ENCODE peak calls at places on chromosomes 3 and 15, in ten cellular contexts. K is fibroblast of lung, G is heart left ventricle, Z is OCI-LY7, N is neural progenitor cell, B is cardiac muscle cell, F is sigmoid colon, W is PC-3, I is uterus, Y is tibial nerve. C is an unnamed sample. For H3K4me1, the result is how much of the 10 kb centered on the place peaks cover.

GRCh38 chr3:60000311-60001105 is 950.7 kb upstream of the CFAP20DC start:
- DNase-seq in I (no peak), W (no peak), F (no peak), K (no peak), Y (no peak), B (no peak), G (no peak), Z (no peak), N (no peak), C (no peak)

GRCh38 chr3:42102569-42102968 is 11.4 kb downstream of the TRAK1 start:
- DNase-seq in Z (no peak), K (no peak), G (peak), F (no peak), N (no peak), B (no peak), W (no peak), I (no peak), Y (no peak), C (no peak)

GRCh38 chr3:99859855-99860254 is 42.2 kb downstream of the CMSS1 start:
- DNase-seq in B (peak), Z (no peak), I (no peak), N (no peak), K (peak), F (no peak), Y (no peak), G (no peak), W (peak), C (no peak)

GRCh38 chr3:46660543-46661523 is 32.6 kb downstream of the ALS2CL start:
- DNase-seq in Z (peak), Y (no peak), N (no peak), K (no peak), I (no peak), B (no peak), W (no peak), F (peak), G (peak), C (no peak)

GRCh38 chr15:62417444-62417843 is 252.4 kb upstream of the C2CD4B start:
- DNase-seq in Z (no peak), G (no peak), W (no peak), Y (no peak), N (no peak), K (peak), I (no peak), F (no peak), B (no peak), C (no peak)

GRCh38 chr15:77862651-77863104 is 214.8 kb downstream of the TBC1D2B start:
- DNase-seq in W (no peak), G (no peak), Y (no peak), K (no peak), I (peak), B (no peak), F (no peak), Z (no peak), N (no peak), C (peak)

GRCh38 chr3:193040836-193041672 is 123.4 kb upstream of the MB21D2 start:
- DNase-seq in B (peak), Z (peak), I (no peak), N (peak), Y (no peak), W (peak), G (no peak), F (no peak), K (peak), C (peak)

GRCh38 chr3:197171481-197172067 is 126.8 kb downstream of the DLG1 start:
- DNase-seq in F (no peak), G (no peak), Y (no peak), N (no peak), Z (no peak), I (no peak), W (peak), K (peak), B (peak), C (no peak)

GRCh38 chr3:114411292-114411691 is 117.5 kb downstream of the TIGIT start:
- DNase-seq in K (peak), F (no peak), G (no peak), Z (no peak), I (no peak), B (peak), Y (no peak), W (no peak), N (no peak), C (no peak)

GRCh38 chr3:64157150-64158035 is 67.9 kb downstream of the PRICKLE2 start:
- DNase-seq in F (no peak), Y (no peak), G (no peak), K (no peak), N (no peak), W (peak), B (no peak), I (no peak), Z (no peak), C (peak)

GRCh38 chr3:29949131-29949530 is 657.3 kb upstream of the TGFBR2 start:
- DNase-seq in K (peak), I (no peak), Y (no peak), Z (no peak), N (no peak), G (no peak), W (peak), B (peak), F (no peak), C (no peak)

GRCh38 chr3:190183121-190183520 is 62.4 kb upstream of the P3H2 start:
- DNase-seq in W (peak), G (no peak), B (peak), Z (no peak), N (peak), Y (no peak), F (no peak), I (no peak), K (peak), C (no peak)

GRCh38 chr3:139629033-139629432 is 48.7 kb downstream of the NMNAT3 start:
- DNase-seq in I (no peak), G (no peak), W (peak), N (peak), Z (peak), Y (no peak), K (no peak), B (peak), F (no peak), C (no peak)

GRCh38 chr3:30421261-30421660 is 185.1 kb upstream of the TGFBR2 start:
- DNase-seq in N (no peak), F (no peak), B (peak), Z (no peak), I (no peak), Y (no peak), K (peak), W (peak), G (no peak), C (no peak)

GRCh38 chr3:100966807-100967206 is 26.4 kb downstream of the ABI3BP start:
- DNase-seq in G (no peak), N (no peak), W (no peak), Y (no peak), B (no peak), Z (no peak), I (no peak), F (no peak), K (no peak), C (no peak)

GRCh38 chr3:197430502-197430901 is 125.3 kb downstream of the BDH1 start:
- DNase-seq in Z (no peak), K (no peak), F (no peak), W (no peak), Y (no peak), G (no peak), B (peak), N (no peak), I (no peak), C (no peak)

GRCh38 chr15:94749848-94750617 is 518.7 kb downstream of the MCTP2 start:
- DNase-seq in B (no peak), W (no peak), Z (peak), K (peak), F (peak), G (no peak), N (no peak), I (no peak), Y (no peak), C (no peak)

GRCh38 chr3:30553641-30554316 is 52.6 kb upstream of the TGFBR2 start:
- DNase-seq in N (no peak), I (no peak), Z (no peak), F (no peak), G (no peak), K (peak), Y (no peak), B (no peak), W (peak), C (no peak)

GRCh38 chr15:51967583-51967982 is 4.0 kb downstream of the LEO1 start:
- DNase-seq in I (no peak), F (no peak), G (no peak), W (no peak), K (no peak), B (no peak), Y (no peak), N (no peak), Z (no peak), C (no peak)

GRCh38 chr15:51970132-51970817 is 1.3 kb downstream of the LEO1 start:
- DNase-seq in G (no peak), Z (no peak), N (no peak), W (no peak), K (no peak), Y (no peak), I (no peak), B (no peak), F (no peak), C (no peak)

GRCh38 chr15:51969728-51970127 is 1.9 kb downstream of the LEO1 start:
- DNase-seq in N (no peak), F (no peak), W (peak), G (no peak), Y (no peak), K (peak), I (no peak), Z (no peak), B (no peak), C (no peak)

GRCh38 chr15:51966192-51966591 is 5.4 kb downstream of the LEO1 start:
- DNase-seq in F (no peak), B (no peak), K (no peak), Z (no peak), Y (no peak), W (no peak), I (no peak), G (no peak), N (no peak), C (no peak)

DNA sequence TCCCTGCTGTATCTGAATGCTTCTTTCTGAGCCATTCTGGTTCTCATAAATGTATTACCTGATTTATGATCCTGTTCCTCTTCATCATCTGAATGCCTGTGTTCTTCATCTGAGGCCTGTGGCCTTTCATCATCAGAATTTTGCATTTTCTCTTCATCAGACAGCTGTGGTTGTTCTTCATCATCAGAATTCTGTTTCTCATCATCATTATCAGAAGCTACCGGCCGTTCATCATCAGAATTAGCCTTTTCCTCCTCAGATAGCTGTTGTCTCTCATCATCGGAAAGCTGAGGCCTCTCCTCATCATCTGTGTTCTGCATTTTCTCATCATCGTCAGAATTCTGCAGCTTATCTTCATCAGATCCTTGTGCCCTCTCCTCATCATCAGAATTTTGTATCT is 5.9 kb downstream of the LEO1 start:
- DNase-seq in Y (no peak), G (no peak), K (no peak), I (no peak), B (no peak), Z (no peak), N (no peak), W (no peak), F (no peak), C (no peak)
- H3K4me1 ChIP-seq in Y (under half), G (under half), K (under half), I (under half), B (under half), Z (under half), N (under half), W (under half), F (under half), C (under half)

GRCh38 chr15:58221591-58222241 is 83.5 kb downstream of the AQP9 start:
- DNase-seq in G (no peak), W (peak), B (peak), Z (peak), F (no peak), I (no peak), K (no peak), Y (no peak), N (peak), C (peak)
- TF ChIP-seq CTCF in G (peak), W (peak), B (peak), Z (peak), F (no peak), I (no peak), K (peak), Y (peak), N (peak), C (no peak)

GRCh38 chr15:40103124-40103858 is 5.4 kb downstream of the BMF start:
- DNase-seq in I (peak), Z (no peak), G (peak), N (peak), F (peak), B (peak), W (peak), K (peak), Y (peak), C (peak)
- H3K4me3 ChIP-seq in I (peak), Z (no peak), G (no peak), N (peak), F (peak), B (peak), W (peak), K (peak), Y (no peak), C (no peak)

GRCh38 chr15:70830615-70831014 is 23.3 kb downstream of the LARP6 start:
- DNase-seq in I (no peak), G (no peak), F (no peak), W (no peak), Z (no peak), K (no peak), N (no peak), B (no peak), Y (no peak), C (no peak)
- H3K4me1 ChIP-seq in I (under half), G (under half), F (under half), W (under half), Z (under half), K (under half), N (under half), B (under half), Y (under half), C (under half)

GRCh38 chr3:177470200-177470941 is 273.1 kb upstream of the TBL1XR1 start:
- DNase-seq in Y (no peak), B (no peak), N (no peak), Z (no peak), F (no peak), G (no peak), I (no peak), W (no peak), K (peak), C (no peak)
- TF ChIP-seq CTCF in Y (no peak), B (no peak), N (no peak), Z (no peak), F (no peak), G (no peak), I (no peak), W (no peak), K (no peak), C (no peak)

C was measured in mucosa of descending colon.